ENCODE peak calls at places on chromosomes 7 and 10, in six cellular contexts. C is Peyer's patch, N is foreskin fibroblast, W is uterus, K is adipocyte, Y is mucosa of descending colon. M is an unnamed sample.

GRCh38 chr10:130020651-130021372 is 56.7 kb upstream of the EBF3 start:
- DNase-seq in C (no peak), N (peak; percentile 35), W (no peak), K (peak; percentile 1), Y (no peak), M (no peak)

GRCh38 chr7:25643770-25644394 is 415.6 kb upstream of the NPVF start:
- DNase-seq in C (no peak), N (no peak), W (no peak), K (no peak), Y (no peak), M (no peak)

GRCh38 chr7:29946428-29947186 is 43.0 kb downstream of the SCRN1 start:
- DNase-seq in C (no peak), N (no peak), W (no peak), K (peak; percentile 16), Y (no peak), M (no peak)

GRCh38 chr7:157670490-157671357 is 333.9 kb downstream of the DNAJB6 start:
- DNase-seq in C (no peak), N (no peak), W (no peak), K (no peak), Y (peak; percentile 4), M (no peak)

GRCh38 chr10:336247-336646 is 201.0 kb downstream of the ZMYND11 start:
- DNase-seq in C (no peak), N (no peak), W (no peak), K (no peak), Y (no peak), M (no peak)

GRCh38 chr7:115816318-115816974 is 214.1 kb downstream of the TFEC start:
- DNase-seq in C (no peak), N (no peak), W (no peak), K (no peak), Y (no peak), M (no peak)

GRCh38 chr7:49597805-49598204 is 175.6 kb upstream of the VWC2 start:
- DNase-seq in C (no peak), N (no peak), W (no peak), K (no peak), Y (no peak), M (no peak)

GRCh38 chr7:4144801-4145470 is 537.2 kb upstream of the FOXK1 start:
- DNase-seq in C (no peak), N (peak; percentile 11), W (peak; percentile 76), K (peak; percentile 55), Y (no peak), M (peak; percentile 40)

GRCh38 chr10:69439813-69440506 is 11.3 kb upstream of the TSPAN15 start:
- DNase-seq in C (no peak), N (peak; percentile 50), W (no peak), K (peak; percentile 50), Y (peak; percentile 55), M (no peak)

GRCh38 chr7:125316451-125316850 is 386.8 kb upstream of the POT1 start:
- DNase-seq in C (no peak), N (no peak), W (no peak), K (no peak), Y (no peak), M (no peak)

GRCh38 chr7:108203433-108204002 is 73.4 kb upstream of the LAMB4 start:
- DNase-seq in C (no peak), N (no peak), W (no peak), K (no peak), Y (no peak), M (no peak)

GRCh38 chr10:45594276-45595157 is 78.1 kb downstream of the ZFAND4 start:
- DNase-seq in C (peak; percentile 95), N (peak; percentile 96), W (peak; percentile 88), K (peak; percentile 96), Y (peak; percentile 96), M (peak; percentile 67)

GRCh38 chr10:48659790-48660189 is 24.9 kb upstream of the WDFY4 start:
- DNase-seq in C (no peak), N (no peak), W (no peak), K (peak; percentile 10), Y (no peak), M (no peak)

GRCh38 chr7:120852700-120853099 is 5.2 kb downstream of the TSPAN12 start:
- DNase-seq in C (no peak), N (no peak), W (no peak), K (no peak), Y (no peak), M (no peak)

GRCh38 chr10:36462194-36462593 is 663.2 kb upstream of the ANKRD30A start:
- DNase-seq in C (no peak), N (no peak), W (no peak), K (peak; percentile 62), Y (no peak), M (no peak)

GRCh38 chr10:72009430-72010081 is 45.4 kb downstream of the CHST3 start:
- DNase-seq in C (peak; percentile 38), N (peak; percentile 94), W (peak; percentile 97), K (peak; percentile 98), Y (peak; percentile 62), M (peak; percentile 87)

GRCh38 chr10:113347508-113347907 is 205.3 kb upstream of the HABP2 start:
- DNase-seq in C (no peak), N (no peak), W (no peak), K (no peak), Y (no peak), M (no peak)

GRCh38 chr10:49579621-49580020 is 30.5 kb upstream of the SLC18A3 start:
- DNase-seq in C (no peak), N (no peak), W (no peak), K (peak; percentile 65), Y (no peak), M (no peak)

GRCh38 chr7:140165422-140165821 is 11.4 kb downstream of the KDM7A start:
- DNase-seq in C (no peak), N (peak; percentile 64), W (no peak), K (peak; percentile 79), Y (no peak), M (no peak)

GRCh38 chr10:31413325-31413724 is 94.3 kb downstream of the ZEB1 start:
- DNase-seq in C (no peak), N (no peak), W (no peak), K (peak; percentile 42), Y (no peak), M (no peak)

GRCh38 chr10:62813981-62814380 is 2.2 kb downstream of the EGR2 start:
- DNase-seq in C (no peak), N (no peak), W (no peak), K (no peak), Y (no peak), M (no peak)

GRCh38 chr7:93040355-93040754 is 77.4 kb downstream of the SAMD9 start:
- DNase-seq in C (no peak), N (no peak), W (no peak), K (no peak), Y (no peak), M (no peak)

GRCh38 chr7:38748056-38748610 is 117.0 kb upstream of the AMPH start:
- DNase-seq in C (no peak), N (peak; percentile 3), W (peak; percentile 19), K (peak; percentile 69), Y (no peak), M (no peak)

GRCh38 chr10:123642697-123643096 is 23.5 kb upstream of the GPR26 start:
- DNase-seq in C (no peak), N (no peak), W (no peak), K (no peak), Y (no peak), M (no peak)

GRCh38 chr10:77179015-77179695 is 458.5 kb downstream of the KCNMA1 start:
- DNase-seq in C (no peak), N (peak; percentile 90), W (peak; percentile 75), K (peak; percentile 88), Y (no peak), M (peak; percentile 89)

GRCh38 chr7:7761974-7762769 is 43.8 kb upstream of the RPA3 start:
- DNase-seq in C (no peak), N (peak; percentile 50), W (no peak), K (peak; percentile 69), Y (no peak), M (no peak)
- H3K4me3 ChIP-seq in C (peak overlapping the region; percentile 15), N (peak overlapping the region; percentile 34), W (peak overlapping the region; percentile 1), K (peak overlapping the region; percentile 80), Y (no peak overlapping the region), M (peak overlapping the region; percentile 18)

DNA sequence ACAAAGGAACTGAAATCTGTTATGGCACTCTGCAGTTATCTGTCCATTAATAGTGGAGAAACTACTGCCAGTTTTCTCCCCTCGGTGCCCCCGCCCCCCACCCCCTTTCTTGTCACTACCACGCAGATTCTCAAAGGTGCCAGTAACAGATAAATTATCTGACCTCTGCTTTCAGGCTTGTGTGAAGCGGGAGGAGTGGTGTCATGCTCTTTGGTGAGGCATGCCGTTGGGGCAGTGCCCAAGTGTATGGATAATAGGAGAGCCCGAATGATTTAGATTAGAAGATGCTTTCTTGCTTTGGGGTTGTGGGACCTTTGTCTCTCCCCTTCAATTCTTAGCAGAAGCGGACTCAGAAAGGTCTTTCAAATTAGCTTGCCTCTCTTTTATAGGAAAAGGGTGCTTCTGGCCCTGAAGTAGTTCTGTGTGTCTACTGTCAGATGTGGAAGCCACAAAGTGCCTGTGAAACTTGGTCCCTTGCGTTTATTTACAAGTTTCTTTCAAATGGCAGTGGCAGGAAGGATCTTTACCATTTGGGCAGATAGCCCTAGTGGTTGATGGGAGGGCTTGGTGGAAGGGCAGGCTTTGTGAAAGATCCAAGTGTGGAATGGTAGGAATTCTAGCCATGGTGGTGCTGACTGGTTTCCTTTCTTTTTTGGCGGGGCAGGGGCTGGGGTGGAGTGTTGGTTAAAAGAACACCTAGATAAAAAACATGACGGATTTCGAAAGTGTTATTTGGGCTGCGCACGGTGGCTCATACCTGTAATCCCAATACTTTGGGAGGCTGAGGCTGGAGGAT is 26.8 kb downstream of the AUTS2 start:
- DNase-seq in C (no peak), N (no peak), W (no peak), K (no peak), Y (no peak), M (no peak)
- H3K4me3 ChIP-seq in C (no peak overlapping the region), N (no peak overlapping the region), W (no peak overlapping the region), K (no peak overlapping the region), Y (no peak overlapping the region), M (no peak overlapping the region)

DNA sequence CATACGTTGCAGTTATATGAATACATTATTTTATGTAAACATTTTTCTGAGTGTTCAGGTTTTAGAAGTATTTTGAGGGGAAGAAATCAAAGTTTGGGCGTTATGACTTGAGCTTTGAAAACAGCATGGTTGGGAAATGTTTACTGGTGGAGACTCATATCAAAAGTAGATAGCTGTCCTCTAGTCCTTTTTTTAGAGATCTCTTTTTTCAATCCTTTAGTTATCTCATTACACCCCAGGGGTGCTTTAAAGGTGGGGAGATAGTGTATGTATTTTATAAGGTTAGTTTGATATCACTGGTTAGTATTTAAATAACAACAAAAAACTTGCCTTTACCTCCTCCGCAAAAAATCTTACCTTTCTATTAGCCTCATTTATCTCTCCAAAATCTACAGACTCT is 2.3 kb downstream of the DMTF1 start:
- DNase-seq in C (no peak), N (no peak), W (no peak), K (peak; percentile 23), Y (no peak), M (no peak)
- H3K4me3 ChIP-seq in C (no peak overlapping the region), N (peak overlapping the region; percentile 84), W (peak overlapping the region; percentile 96), K (peak overlapping the region; percentile 84), Y (no peak overlapping the region), M (peak overlapping the region; percentile 80)

GRCh38 chr10:122021828-122022227 is 32.9 kb downstream of the TACC2 start:
- DNase-seq in C (no peak), N (no peak), W (no peak), K (no peak), Y (no peak), M (no peak)

GRCh38 chr10:122021421-122021820 is 32.5 kb downstream of the TACC2 start:
- DNase-seq in C (no peak), N (no peak), W (no peak), K (peak; percentile 37), Y (no peak), M (no peak)

GRCh38 chr10:122019414-122019975 is 30.5 kb downstream of the TACC2 start:
- DNase-seq in C (no peak), N (no peak), W (no peak), K (no peak), Y (peak; percentile 90), M (no peak)

GRCh38 chr10:122018951-122019413 is 30.0 kb downstream of the TACC2 start:
- DNase-seq in C (no peak), N (no peak), W (no peak), K (no peak), Y (peak; percentile 75), M (no peak)

GRCh38 chr10:122020202-122020601 is 31.2 kb downstream of the TACC2 start:
- DNase-seq in C (no peak), N (no peak), W (no peak), K (no peak), Y (no peak), M (no peak)
- H3K4me3 ChIP-seq in C (no peak overlapping the region), N (no peak overlapping the region), W (no peak overlapping the region), K (no peak overlapping the region), Y (no peak overlapping the region), M (no peak overlapping the region)